ENCODE peak calls at places on chromosomes 11 and 22, in eight cellular contexts. K is cardiac muscle cell, X is lower leg skin, Z is sigmoid colon, L is fibroblast of lung, R is body of pancreas, U is GM06990, M is endothelial cell of umbilical vein. F is an unnamed sample.

GRCh38 chr11:69442012-69442806 is 39.3 kb upstream of the LINC01488 start:
- DNase-seq in K (no peak), Z (peak; percentile 46), M (no peak), R (no peak), U (no peak), L (peak; percentile 27), X (no peak), F (no peak)

GRCh38 chr22:22371031-22371541 is 126.5 kb downstream of the VPREB1 start:
- DNase-seq in R (no peak), M (no peak), L (no peak), U (no peak), Z (no peak), X (no peak), K (no peak), F (no peak)

GRCh38 chr11:132658004-132658403 is 874.3 kb downstream of the OPCML start:
- DNase-seq in R (no peak), K (no peak), Z (no peak), M (no peak), U (no peak), L (no peak), X (no peak), F (no peak)

GRCh38 chr11:35390737-35391682 is 28.3 kb downstream of the SLC1A2 start:
- DNase-seq in R (peak; percentile 83), X (no peak), K (no peak), Z (no peak), U (peak; percentile 79), M (no peak), L (peak; percentile 74), F (peak; percentile 49)

GRCh38 chr11:63244862-63245261 is 1.5 kb upstream of the SLC22A25 start:
- DNase-seq in L (no peak), K (no peak), R (no peak), Z (no peak), X (no peak), M (no peak), U (no peak), F (no peak)

GRCh38 chr22:32538516-32538915 is 63.9 kb downstream of the FBXO7 start:
- DNase-seq in X (no peak), Z (no peak), U (no peak), K (no peak), M (no peak), R (no peak), L (no peak), F (no peak)

GRCh38 chr11:64040684-64041267 is 5.0 kb downstream of the FLRT1 start:
- DNase-seq in L (no peak), U (no peak), X (peak; percentile 86), R (peak; percentile 11), M (no peak), K (peak; percentile 38), Z (no peak), F (no peak)

GRCh38 chr11:61024938-61025818 is 53.7 kb downstream of the CD6 start:
- DNase-seq in Z (no peak), R (no peak), L (no peak), X (no peak), K (no peak), U (no peak), M (no peak), F (no peak)

GRCh38 chr11:16605971-16606783 is 132.3 kb upstream of the C11orf58 start:
- DNase-seq in X (peak; percentile 98), R (peak; percentile 92), M (peak; percentile 91), U (peak; percentile 60), L (peak; percentile 87), K (peak; percentile 87), Z (peak; percentile 91), F (peak; percentile 93)

GRCh38 chr11:1994121-1994520 is 3.5 kb downstream of the H19 start:
- DNase-seq in L (no peak), K (no peak), M (no peak), U (no peak), R (peak; percentile 0), Z (peak; percentile 24), X (no peak), F (no peak)

GRCh38 chr22:19275919-19276600 is 15.5 kb downstream of the CLTCL1 start:
- DNase-seq in K (peak; percentile 11), Z (no peak), X (no peak), M (no peak), L (no peak), R (no peak), U (no peak), F (no peak)

DNA sequence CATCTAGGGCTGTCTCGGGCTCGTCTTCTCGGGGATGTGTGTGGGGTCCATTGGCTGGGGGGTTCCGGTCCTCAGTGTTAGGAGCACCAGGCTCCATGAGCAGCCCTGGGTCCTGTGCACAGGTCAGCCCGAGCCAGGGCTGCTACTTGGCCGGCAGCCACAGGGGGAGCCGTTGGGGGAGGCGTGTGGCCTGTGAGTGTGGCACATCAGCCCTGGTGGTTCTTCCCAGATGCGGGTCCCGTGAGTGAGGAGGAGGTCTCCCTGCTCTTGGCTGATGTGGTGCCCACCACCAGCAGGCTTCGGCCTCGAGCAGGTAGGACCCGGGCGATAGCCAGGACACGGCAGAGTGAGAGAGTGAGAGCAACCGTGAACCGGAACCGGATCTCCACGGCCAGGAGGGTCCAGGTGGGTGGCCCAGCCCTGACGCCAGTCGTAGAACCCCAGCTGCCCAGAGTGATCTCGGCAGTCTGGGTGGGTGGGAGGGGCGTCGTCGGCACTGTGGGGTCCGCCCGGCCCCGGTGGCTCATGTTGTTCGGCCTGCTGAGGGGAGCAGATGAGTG is 18.5 kb downstream of the IRF7 start:
- DNase-seq in L (no peak), X (no peak), R (no peak), U (no peak), Z (no peak), M (no peak), K (no peak), F (no peak)
- TF ChIP-seq CTCF in L (no peak), X (no peak), R (no peak), U (peak; percentile 14), Z (no peak), M (peak; percentile 30), K (no peak), F (no peak)

GRCh38 chr11:19800162-19800561 is 87.5 kb downstream of the NAV2 start:
- DNase-seq in X (no peak), U (no peak), Z (no peak), K (no peak), M (peak; percentile 36), L (no peak), R (no peak), F (no peak)
- TF ChIP-seq CTCF in X (no peak), U (peak; percentile 17), Z (no peak), K (peak; percentile 47), M (peak; percentile 47), L (peak; percentile 39), R (no peak), F (no peak)

DNA sequence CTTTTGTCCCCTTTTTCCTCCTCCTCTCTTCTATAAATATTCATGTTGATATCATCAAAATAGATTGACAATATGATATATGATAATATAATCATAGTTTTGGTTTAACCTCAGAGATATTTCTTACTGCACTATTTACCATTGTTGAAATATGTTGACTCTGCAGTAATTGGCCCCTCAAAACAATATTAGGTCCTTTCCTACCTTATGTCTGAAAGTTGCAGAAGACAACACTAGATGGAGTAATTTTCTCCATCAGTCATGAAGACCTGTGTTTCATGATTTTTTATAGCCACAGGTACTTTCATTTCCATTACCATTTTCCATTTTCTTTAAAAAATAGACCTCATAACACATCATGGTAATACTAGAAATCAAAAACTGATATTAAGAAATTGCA is 284.4 kb downstream of the LUZP2 start:
- DNase-seq in M (peak; percentile 4), L (no peak), Z (no peak), K (peak; percentile 5), R (no peak), X (no peak), U (no peak), F (no peak)
- TF ChIP-seq CTCF in M (no peak), L (peak; percentile 14), Z (no peak), K (no peak), R (no peak), X (no peak), U (no peak), F (no peak)

DNA sequence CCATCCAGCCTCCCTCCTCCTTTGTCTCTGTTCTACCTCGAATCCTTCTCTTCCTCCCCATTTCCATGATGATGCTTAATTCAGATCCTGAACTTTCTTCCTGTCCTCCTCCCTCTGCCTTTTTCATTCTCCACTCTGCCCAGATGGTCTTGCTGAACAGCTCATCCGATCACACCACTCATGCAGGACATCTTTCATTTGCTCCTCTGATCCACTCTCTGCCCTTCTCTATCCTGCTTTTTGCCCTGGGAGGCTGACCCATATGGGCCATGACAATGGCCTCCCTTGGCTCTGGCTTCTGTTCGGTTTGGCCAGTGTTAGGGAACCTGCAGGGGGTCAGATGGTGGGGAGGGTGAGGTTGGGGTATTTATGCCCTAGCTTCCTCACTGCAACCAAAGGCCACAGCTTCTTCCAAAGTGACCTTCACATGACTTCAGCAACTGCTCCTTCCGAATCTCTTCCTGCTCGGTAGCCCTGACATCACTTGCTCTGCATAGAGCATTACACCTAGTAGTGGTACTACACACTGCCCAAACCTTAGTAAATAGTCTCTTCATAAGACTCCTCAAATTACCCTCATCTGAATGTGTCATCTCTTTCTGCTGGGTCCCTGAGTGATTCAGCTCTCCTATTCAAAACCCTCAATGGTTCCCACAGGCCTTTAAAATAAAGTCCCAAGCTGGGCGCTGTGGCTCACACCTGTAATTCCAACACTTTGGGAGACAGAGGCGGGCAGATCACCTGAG is 32.7 kb upstream of the MICAL2 start:
- DNase-seq in U (no peak), Z (no peak), R (no peak), L (peak; percentile 76), M (no peak), X (peak; percentile 73), K (no peak), F (no peak)
- TF ChIP-seq CTCF in U (no peak), Z (no peak), R (no peak), L (no peak), M (no peak), X (no peak), K (no peak), F (no peak)

F was measured in GM20000.